ENCODE peak calls at places on chromosomes 4 and X, in seven cellular contexts. One of them, this sample, is unnamed. For H3K4me1, the result is how much of the 10 kb centered on the place peaks cover.

GRCh38 chr4:81577392-81577791 is 105.7 kb upstream of the RASGEF1B start:
- DNase-seq in tibial artery: no peak
- DNase-seq in endothelial cell of umbilical vein: no peak
- DNase-seq in psoas muscle: no peak
- DNase-seq in fibroblast of lung: no peak
- DNase-seq in GM23248: no peak
- DNase-seq in tibial nerve: no peak
- DNase-seq in this sample: no peak

GRCh38 chr4:158914178-158914577 is 145.4 kb downstream of the FNIP2 start:
- DNase-seq in tibial artery: no peak
- DNase-seq in endothelial cell of umbilical vein: peak
- DNase-seq in psoas muscle: no peak
- DNase-seq in fibroblast of lung: peak
- DNase-seq in GM23248: peak
- DNase-seq in tibial nerve: no peak
- DNase-seq in this sample: no peak

GRCh38 chr4:188819243-188819642 is 680.0 kb downstream of the TRIML1 start:
- DNase-seq in tibial artery: no peak
- DNase-seq in endothelial cell of umbilical vein: no peak
- DNase-seq in psoas muscle: no peak
- DNase-seq in fibroblast of lung: peak
- DNase-seq in GM23248: peak
- DNase-seq in tibial nerve: no peak
- DNase-seq in this sample: no peak

GRCh38 chr4:106032851-106033286 is 137.6 kb downstream of the NPNT start:
- DNase-seq in tibial artery: no peak
- DNase-seq in endothelial cell of umbilical vein: no peak
- DNase-seq in psoas muscle: no peak
- DNase-seq in fibroblast of lung: peak
- DNase-seq in GM23248: peak
- DNase-seq in tibial nerve: no peak
- DNase-seq in this sample: no peak

GRCh38 chrX:132631579-132632232 is 142.9 kb upstream of the MBNL3 start:
- DNase-seq in tibial artery: no peak
- DNase-seq in endothelial cell of umbilical vein: peak
- DNase-seq in psoas muscle: no peak
- DNase-seq in fibroblast of lung: peak
- DNase-seq in GM23248: peak
- DNase-seq in tibial nerve: no peak
- DNase-seq in this sample: no peak

GRCh38 chrX:114075073-114075673 is 508.7 kb upstream of the HTR2C start:
- DNase-seq in tibial artery: no peak
- DNase-seq in endothelial cell of umbilical vein: peak
- DNase-seq in psoas muscle: no peak
- DNase-seq in fibroblast of lung: no peak
- DNase-seq in GM23248: peak
- DNase-seq in tibial nerve: no peak
- DNase-seq in this sample: no peak

GRCh38 chr4:98482847-98483806 is 175.3 kb downstream of the TSPAN5 start:
- DNase-seq in tibial artery: no peak
- DNase-seq in endothelial cell of umbilical vein: peak
- DNase-seq in psoas muscle: no peak
- DNase-seq in fibroblast of lung: peak
- DNase-seq in GM23248: peak
- DNase-seq in tibial nerve: no peak
- DNase-seq in this sample: no peak

GRCh38 chr4:20299515-20299914 is 47.8 kb downstream of the SLIT2 start:
- DNase-seq in tibial artery: no peak
- DNase-seq in endothelial cell of umbilical vein: peak
- DNase-seq in psoas muscle: no peak
- DNase-seq in fibroblast of lung: peak
- DNase-seq in GM23248: peak
- DNase-seq in tibial nerve: no peak
- DNase-seq in this sample: no peak

GRCh38 chrX:150157291-150157690 is 205.8 kb upstream of the MAMLD1 start:
- DNase-seq in tibial artery: no peak
- DNase-seq in endothelial cell of umbilical vein: no peak
- DNase-seq in psoas muscle: no peak
- DNase-seq in fibroblast of lung: no peak
- DNase-seq in GM23248: no peak
- DNase-seq in tibial nerve: no peak
- DNase-seq in this sample: no peak

GRCh38 chr4:38621004-38621684 is 42.9 kb upstream of the KLF3 start:
- DNase-seq in tibial artery: no peak
- DNase-seq in endothelial cell of umbilical vein: no peak
- DNase-seq in psoas muscle: no peak
- DNase-seq in fibroblast of lung: peak
- DNase-seq in GM23248: peak
- DNase-seq in tibial nerve: peak
- DNase-seq in this sample: no peak

GRCh38 chr4:31043382-31044062 is 323.4 kb downstream of the PCDH7 start:
- DNase-seq in tibial artery: no peak
- DNase-seq in endothelial cell of umbilical vein: no peak
- DNase-seq in psoas muscle: no peak
- DNase-seq in fibroblast of lung: peak
- DNase-seq in GM23248: no peak
- DNase-seq in tibial nerve: no peak
- DNase-seq in this sample: no peak

GRCh38 chrX:133350751-133351150 is 64.5 kb downstream of the GPC4 start:
- DNase-seq in tibial artery: peak
- DNase-seq in endothelial cell of umbilical vein: no peak
- DNase-seq in psoas muscle: peak
- DNase-seq in fibroblast of lung: no peak
- DNase-seq in GM23248: peak
- DNase-seq in tibial nerve: peak
- DNase-seq in this sample: peak

GRCh38 chr4:12615822-12616221 is 868.3 kb downstream of the RAB28 start:
- DNase-seq in tibial artery: no peak
- DNase-seq in endothelial cell of umbilical vein: no peak
- DNase-seq in psoas muscle: no peak
- DNase-seq in fibroblast of lung: no peak
- DNase-seq in GM23248: no peak
- DNase-seq in tibial nerve: no peak
- DNase-seq in this sample: no peak

GRCh38 chr4:29770627-29771026 is 949.5 kb upstream of the PCDH7 start:
- DNase-seq in tibial artery: no peak
- DNase-seq in endothelial cell of umbilical vein: no peak
- DNase-seq in psoas muscle: no peak
- DNase-seq in fibroblast of lung: no peak
- DNase-seq in GM23248: no peak
- DNase-seq in tibial nerve: no peak
- DNase-seq in this sample: no peak

GRCh38 chr4:827209-828081 is 1.5 kb upstream of the CPLX1 start:
- DNase-seq in tibial artery: peak
- DNase-seq in endothelial cell of umbilical vein: no peak
- DNase-seq in psoas muscle: peak
- DNase-seq in fibroblast of lung: no peak
- DNase-seq in GM23248: no peak
- DNase-seq in tibial nerve: no peak
- DNase-seq in this sample: no peak

GRCh38 chr4:824461-825062 is 1.4 kb downstream of the CPLX1 start:
- DNase-seq in tibial artery: peak
- DNase-seq in endothelial cell of umbilical vein: no peak
- DNase-seq in psoas muscle: peak
- DNase-seq in fibroblast of lung: no peak
- DNase-seq in GM23248: no peak
- DNase-seq in tibial nerve: no peak
- DNase-seq in this sample: no peak

GRCh38 chr4:825969-826330 is at the start of gene CPLX1:
- DNase-seq in tibial artery: no peak
- DNase-seq in endothelial cell of umbilical vein: no peak
- DNase-seq in psoas muscle: peak
- DNase-seq in fibroblast of lung: no peak
- DNase-seq in GM23248: peak
- DNase-seq in tibial nerve: no peak
- DNase-seq in this sample: no peak

GRCh38 chr4:825063-825968 is 613 bp downstream of the CPLX1 start:
- DNase-seq in tibial artery: no peak
- DNase-seq in endothelial cell of umbilical vein: no peak
- DNase-seq in psoas muscle: peak
- DNase-seq in fibroblast of lung: peak
- DNase-seq in GM23248: peak
- DNase-seq in tibial nerve: no peak
- DNase-seq in this sample: no peak

DNA sequence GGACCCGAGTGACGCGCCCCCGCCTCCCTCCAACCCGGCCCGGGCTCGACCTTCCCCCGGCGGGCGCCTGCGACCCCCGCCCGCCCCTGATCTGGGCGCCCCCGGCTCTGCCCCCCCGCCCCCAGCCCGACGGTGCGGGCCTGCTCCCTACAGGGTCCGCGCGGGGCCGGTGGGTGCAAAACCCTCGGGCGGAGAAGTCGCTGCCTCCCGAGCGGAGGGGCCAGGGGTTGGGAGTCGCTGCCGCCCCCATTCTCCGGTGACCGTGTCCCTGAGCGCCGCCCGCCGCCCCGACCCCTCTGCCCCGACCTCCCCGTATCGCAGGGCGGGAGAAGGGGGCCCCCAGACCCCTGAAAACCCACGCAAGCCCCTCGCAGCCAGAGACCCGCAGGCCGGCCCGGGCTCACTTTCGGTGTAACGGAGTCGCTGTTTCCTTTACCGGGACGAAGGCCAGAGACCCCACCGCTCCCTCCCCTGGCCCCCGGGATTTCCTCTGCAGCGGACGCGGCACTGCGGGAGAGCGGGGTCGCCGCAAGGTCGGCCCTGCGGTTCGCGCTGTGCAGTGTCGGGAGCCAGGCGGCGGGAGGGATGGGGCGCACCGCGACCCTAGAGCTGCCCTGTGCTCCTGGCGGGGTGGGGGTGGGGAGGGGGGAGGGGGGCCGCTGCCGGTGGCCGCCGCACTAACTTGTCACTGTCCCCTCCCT is 729 bp upstream of the CPLX1 start:
- DNase-seq in tibial artery: no peak
- DNase-seq in endothelial cell of umbilical vein: no peak
- DNase-seq in psoas muscle: peak
- DNase-seq in fibroblast of lung: no peak
- DNase-seq in GM23248: no peak
- DNase-seq in tibial nerve: no peak
- DNase-seq in this sample: no peak
- H3K4me3 ChIP-seq in tibial artery: peak
- H3K4me3 ChIP-seq in endothelial cell of umbilical vein: no peak
- H3K4me3 ChIP-seq in psoas muscle: peak
- H3K4me3 ChIP-seq in fibroblast of lung: no peak
- H3K4me3 ChIP-seq in GM23248: no peak
- H3K4me3 ChIP-seq in tibial nerve: no peak
- H3K4me3 ChIP-seq in this sample: peak

DNA sequence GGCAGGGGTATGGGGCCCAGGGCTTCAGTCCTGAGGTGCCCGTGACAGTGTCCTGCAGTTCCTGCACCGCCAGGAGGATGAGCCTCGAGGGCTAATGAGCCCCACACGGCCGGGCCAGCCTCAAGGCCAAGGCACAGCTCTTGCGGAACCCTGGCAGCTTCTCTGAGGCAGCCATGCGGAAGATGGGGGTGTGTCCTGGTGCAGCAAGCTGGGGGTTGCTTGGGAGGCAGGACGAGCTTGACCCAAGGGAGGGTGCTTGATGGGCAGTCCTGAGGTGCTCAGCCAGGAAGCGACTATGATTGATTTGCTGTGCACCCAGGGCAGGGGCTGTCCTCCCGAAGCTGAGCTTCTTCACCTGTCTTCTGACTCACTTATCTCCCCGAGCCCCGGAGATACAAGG is 9.1 kb upstream of the FGFR3 start:
- DNase-seq in tibial artery: no peak
- DNase-seq in endothelial cell of umbilical vein: no peak
- DNase-seq in psoas muscle: no peak
- DNase-seq in fibroblast of lung: no peak
- DNase-seq in GM23248: no peak
- DNase-seq in tibial nerve: no peak
- DNase-seq in this sample: no peak
- H3K4me1 ChIP-seq in tibial artery: under half
- H3K4me1 ChIP-seq in endothelial cell of umbilical vein: under half
- H3K4me1 ChIP-seq in psoas muscle: under half
- H3K4me1 ChIP-seq in fibroblast of lung: under half
- H3K4me1 ChIP-seq in GM23248: under half
- H3K4me1 ChIP-seq in tibial nerve: under half
- H3K4me1 ChIP-seq in this sample: under half

DNA sequence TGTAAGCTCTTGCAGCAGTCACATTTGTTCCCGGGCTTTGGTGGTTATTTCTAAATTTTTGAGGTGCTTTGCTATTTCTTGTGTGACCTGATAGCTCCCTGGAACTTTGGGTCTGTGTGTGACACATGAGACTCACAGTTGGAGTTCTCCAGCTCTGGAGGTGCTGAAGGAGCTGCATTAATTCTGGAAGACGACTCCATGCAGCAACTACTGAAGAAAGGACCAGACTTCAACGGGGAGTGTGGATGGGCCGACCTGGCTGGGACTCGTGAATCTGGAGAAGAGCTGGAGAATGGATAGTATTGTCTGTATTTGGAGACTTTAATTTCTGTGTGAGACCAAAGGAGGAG is 1.5 kb downstream of the MRFAP1 start:
- DNase-seq in tibial artery: no peak
- DNase-seq in endothelial cell of umbilical vein: no peak
- DNase-seq in psoas muscle: no peak
- DNase-seq in fibroblast of lung: no peak
- DNase-seq in GM23248: peak
- DNase-seq in tibial nerve: no peak
- DNase-seq in this sample: no peak
- H3K4me3 ChIP-seq in tibial artery: peak
- H3K4me3 ChIP-seq in endothelial cell of umbilical vein: peak
- H3K4me3 ChIP-seq in psoas muscle: peak
- H3K4me3 ChIP-seq in fibroblast of lung: peak
- H3K4me3 ChIP-seq in GM23248: peak
- H3K4me3 ChIP-seq in tibial nerve: peak
- H3K4me3 ChIP-seq in this sample: peak

GRCh38 chrX:19532709-19533108 is 17.4 kb upstream of the MAP3K15 start:
- DNase-seq in tibial artery: no peak
- DNase-seq in endothelial cell of umbilical vein: no peak
- DNase-seq in psoas muscle: no peak
- DNase-seq in fibroblast of lung: no peak
- DNase-seq in GM23248: no peak
- DNase-seq in tibial nerve: no peak
- DNase-seq in this sample: no peak

GRCh38 chrX:19539665-19540064 is 24.4 kb upstream of the MAP3K15 start:
- DNase-seq in tibial artery: no peak
- DNase-seq in endothelial cell of umbilical vein: no peak
- DNase-seq in psoas muscle: no peak
- DNase-seq in fibroblast of lung: no peak
- DNase-seq in GM23248: no peak
- DNase-seq in tibial nerve: no peak
- DNase-seq in this sample: no peak

GRCh38 chrX:19541196-19541595 is 25.9 kb upstream of the MAP3K15 start:
- DNase-seq in tibial artery: no peak
- DNase-seq in endothelial cell of umbilical vein: no peak
- DNase-seq in psoas muscle: no peak
- DNase-seq in fibroblast of lung: no peak
- DNase-seq in GM23248: no peak
- DNase-seq in tibial nerve: no peak
- DNase-seq in this sample: no peak

GRCh38 chrX:19540076-19540475 is 24.8 kb upstream of the MAP3K15 start:
- DNase-seq in tibial artery: no peak
- DNase-seq in endothelial cell of umbilical vein: no peak
- DNase-seq in psoas muscle: no peak
- DNase-seq in fibroblast of lung: no peak
- DNase-seq in GM23248: no peak
- DNase-seq in tibial nerve: no peak
- DNase-seq in this sample: no peak

DNA sequence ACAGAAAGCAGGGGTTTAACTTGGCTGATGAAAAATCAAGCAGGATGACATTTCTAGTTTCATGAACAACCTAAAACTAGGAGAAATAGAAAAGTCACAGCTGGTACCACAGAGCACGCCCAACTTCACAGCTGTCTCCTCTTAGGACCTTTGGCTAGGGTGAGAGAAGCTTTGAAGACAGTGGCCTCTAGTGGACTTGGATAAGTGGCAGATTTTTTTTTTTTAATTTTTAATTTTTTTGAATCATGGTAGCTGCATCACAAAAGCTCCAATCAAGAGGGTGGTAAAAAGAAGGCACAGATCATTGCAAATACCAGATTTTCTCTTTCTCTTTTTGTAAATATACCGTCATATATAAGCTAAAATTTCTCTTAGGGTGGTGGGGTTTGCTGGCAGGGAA is 20.2 kb upstream of the MAP3K15 start:
- DNase-seq in tibial artery: no peak
- DNase-seq in endothelial cell of umbilical vein: no peak
- DNase-seq in psoas muscle: no peak
- DNase-seq in fibroblast of lung: no peak
- DNase-seq in GM23248: peak
- DNase-seq in tibial nerve: no peak
- DNase-seq in this sample: no peak
- H3K4me1 ChIP-seq in tibial artery: under half
- H3K4me1 ChIP-seq in endothelial cell of umbilical vein: under half
- H3K4me1 ChIP-seq in psoas muscle: under half
- H3K4me1 ChIP-seq in fibroblast of lung: under half
- H3K4me1 ChIP-seq in GM23248: under half
- H3K4me1 ChIP-seq in tibial nerve: under half
- H3K4me1 ChIP-seq in this sample: under half

This sample was measured in left ventricle myocardium inferior.